ENCODE peak calls at places on chromosome 17, in seven cellular contexts. G is CD8-positive, alpha-beta memory T cell; J is thoracic aorta; B is cardiac muscle cell; D is endodermal cell; H is left ventricle myocardium inferior; R is CD4-positive, CD25-positive, alpha-beta regulatory T cell. S is an unnamed sample. For H3K27me3 and H3K9me3, the result is how much of the 10 kb centered on the place peaks cover.

GRCh38 chr17:8894673-8895578 is 27.5 kb upstream of the PIK3R6 start:
- DNase-seq in G (no peak), J (no peak), B (peak), D (peak), H (peak), R (peak), S (peak)

GRCh38 chr17:49201481-49201927 is 8.9 kb downstream of the GNGT2 start:
- DNase-seq in G (no peak), J (no peak), B (no peak), D (peak), H (no peak), R (no peak), S (no peak)

GRCh38 chr17:55577687-55578086 is 66.4 kb upstream of the SMIM36 start:
- DNase-seq in G (no peak), J (no peak), B (no peak), D (no peak), H (peak), R (peak), S (peak)

GRCh38 chr17:39812466-39812865 is 51.6 kb downstream of the IKZF3 start:
- DNase-seq in G (no peak), J (no peak), B (no peak), D (no peak), H (no peak), R (no peak), S (no peak)

GRCh38 chr17:34820922-34821321 is 140.3 kb downstream of the CCT6B start:
- DNase-seq in G (no peak), J (no peak), B (no peak), D (peak), H (no peak), R (no peak), S (no peak)

GRCh38 chr17:55420776-55421178 is 858 bp downstream of the MMD start:
- DNase-seq in G (peak), J (no peak), B (peak), D (peak), H (peak), R (peak), S (no peak)

GRCh38 chr17:36509272-36509985 is 22.9 kb downstream of the ZNHIT3 start:
- DNase-seq in G (no peak), J (no peak), B (no peak), D (no peak), H (no peak), R (no peak), S (no peak)

GRCh38 chr17:72534776-72535175 is 414.0 kb downstream of the SOX9 start:
- DNase-seq in G (no peak), J (no peak), B (no peak), D (no peak), H (no peak), R (no peak), S (no peak)

GRCh38 chr17:4969551-4970231 is 2.1 kb upstream of the SPAG7 start:
- DNase-seq in G (no peak), J (no peak), B (peak), D (peak), H (no peak), R (no peak), S (no peak)

DNA sequence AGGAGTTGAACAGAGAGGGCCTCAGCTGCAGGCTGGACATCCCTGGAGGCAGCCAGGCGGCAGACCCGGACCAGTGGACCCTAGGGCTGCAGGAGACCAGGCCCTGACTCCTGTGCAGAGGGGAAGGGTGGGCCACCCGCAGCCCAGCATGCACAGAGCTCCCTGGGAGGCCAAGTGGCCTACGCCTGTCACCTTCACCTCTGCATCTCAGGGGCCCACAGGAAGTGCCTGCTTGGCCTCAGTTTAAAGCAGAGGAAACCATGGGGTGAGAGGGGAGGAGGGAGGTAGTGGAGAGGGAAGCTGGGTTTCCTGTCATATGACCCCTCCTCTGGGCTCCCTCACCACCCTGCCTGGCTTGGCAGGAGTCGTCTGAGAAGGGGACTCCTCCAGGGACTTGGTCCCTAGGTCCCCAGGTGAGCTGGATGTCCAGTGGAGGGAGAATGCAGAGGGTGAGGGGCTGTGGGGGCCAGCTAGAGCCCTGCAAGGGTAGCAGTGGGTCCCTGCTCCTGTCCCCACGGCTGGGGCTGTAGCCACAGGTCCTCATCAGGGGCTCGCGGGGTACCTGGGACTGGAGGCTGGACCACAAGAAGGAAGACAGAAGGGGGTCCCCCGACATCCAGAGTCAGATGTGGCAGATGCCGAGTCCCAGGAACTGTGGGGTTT is at the start of gene TMC8:
- DNase-seq in G (peak), J (no peak), B (no peak), D (peak), H (no peak), R (peak), S (no peak)
- H3K27me3 ChIP-seq in G (under half), J (under half), B (under half), D (under half), H (under half), R (under half), S (under half)

DNA sequence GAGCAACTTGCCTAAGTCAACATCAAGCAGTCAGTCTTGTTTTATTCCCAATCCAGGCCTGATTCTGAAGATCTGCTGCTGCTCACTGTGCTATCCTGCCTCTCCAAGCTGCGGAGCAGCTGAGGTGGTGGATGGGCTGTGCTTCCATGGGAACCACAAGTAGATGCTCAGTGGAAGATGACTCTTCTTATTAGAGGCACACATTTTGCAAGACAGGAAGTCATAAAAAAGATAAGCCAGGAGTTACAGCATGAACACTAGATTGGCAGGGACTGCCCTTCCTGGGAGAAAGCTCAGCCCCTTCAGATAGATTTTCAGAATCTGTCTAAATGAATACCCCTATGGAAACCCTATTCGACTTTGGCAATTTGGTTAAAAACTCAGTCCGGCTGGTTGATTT is 143.1 kb downstream of the SHISA6 start:
- DNase-seq in G (no peak), J (no peak), B (no peak), D (no peak), H (no peak), R (no peak), S (no peak)
- H3K9me3 ChIP-seq in G (under half), J (under half), B (under half), D (under half), H (under half), R (under half), S (under half)

GRCh38 chr17:7043544-7044268 is at the start of gene SLC16A11:
- DNase-seq in G (no peak), J (no peak), B (no peak), D (peak), H (peak), R (no peak), S (no peak)

GRCh38 chr17:7045492-7046126 is 1.7 kb upstream of the SLC16A11 start:
- DNase-seq in G (no peak), J (no peak), B (peak), D (peak), H (no peak), R (peak), S (peak)

GRCh38 chr17:7048968-7049367 is 5.1 kb upstream of the SLC16A11 start:
- DNase-seq in G (no peak), J (no peak), B (no peak), D (no peak), H (no peak), R (no peak), S (peak)

GRCh38 chr17:7046127-7046724 is 2.3 kb upstream of the SLC16A11 start:
- DNase-seq in G (peak), J (no peak), B (peak), D (peak), H (no peak), R (peak), S (peak)

GRCh38 chr17:7047566-7047965 is 3.7 kb upstream of the SLC16A11 start:
- DNase-seq in G (no peak), J (no peak), B (no peak), D (no peak), H (no peak), R (no peak), S (no peak)
- H3K27me3 ChIP-seq in G (under half), J (under half), B (under half), D (under half), H (half or more), R (under half), S (under half)

DNA sequence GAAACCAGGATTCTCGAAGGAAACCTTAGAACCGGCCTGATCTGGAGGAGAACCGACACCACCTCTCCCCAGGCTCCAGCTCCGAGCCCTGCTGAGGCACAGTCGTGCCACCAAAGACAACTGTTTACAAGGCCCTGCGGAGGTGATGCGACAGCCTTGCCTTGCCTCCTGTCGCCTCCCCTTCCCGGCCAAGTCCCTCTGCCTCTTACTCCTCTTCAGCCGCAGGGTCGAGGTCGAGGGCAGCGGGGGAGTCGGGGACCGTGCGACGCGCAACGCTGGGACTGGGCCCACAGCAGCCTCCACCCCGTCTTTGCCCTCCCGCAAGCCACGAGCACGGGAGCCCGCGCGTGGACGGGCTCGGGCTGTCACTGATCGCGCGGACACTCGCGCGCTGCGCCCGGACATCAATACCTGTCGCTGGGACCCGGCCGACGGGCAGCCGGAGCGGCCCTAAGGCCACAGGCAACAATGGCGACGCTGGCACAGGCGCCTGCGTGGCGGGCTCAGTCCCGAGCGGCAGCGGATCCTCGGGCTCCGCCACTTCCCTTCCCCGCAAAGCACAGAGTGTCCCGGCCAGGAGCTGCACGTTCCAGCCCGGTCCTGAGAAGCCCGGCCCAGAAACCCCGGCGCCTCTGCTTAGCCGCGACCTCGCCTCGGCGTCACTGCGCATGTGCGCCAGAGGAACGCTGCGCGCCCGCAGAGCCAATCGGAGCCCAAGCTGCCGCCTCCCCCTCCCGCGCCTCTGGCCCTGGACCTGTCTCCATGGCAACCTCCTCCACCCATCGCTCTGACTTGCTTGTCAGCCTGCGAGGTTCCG is at the start of gene ZNF287:
- DNase-seq in G (peak), J (peak), B (peak), D (peak), H (peak), R (peak), S (peak)
- H3K9me3 ChIP-seq in G (under half), J (under half), B (under half), D (under half), H (under half), R (under half), S (under half)

DNA sequence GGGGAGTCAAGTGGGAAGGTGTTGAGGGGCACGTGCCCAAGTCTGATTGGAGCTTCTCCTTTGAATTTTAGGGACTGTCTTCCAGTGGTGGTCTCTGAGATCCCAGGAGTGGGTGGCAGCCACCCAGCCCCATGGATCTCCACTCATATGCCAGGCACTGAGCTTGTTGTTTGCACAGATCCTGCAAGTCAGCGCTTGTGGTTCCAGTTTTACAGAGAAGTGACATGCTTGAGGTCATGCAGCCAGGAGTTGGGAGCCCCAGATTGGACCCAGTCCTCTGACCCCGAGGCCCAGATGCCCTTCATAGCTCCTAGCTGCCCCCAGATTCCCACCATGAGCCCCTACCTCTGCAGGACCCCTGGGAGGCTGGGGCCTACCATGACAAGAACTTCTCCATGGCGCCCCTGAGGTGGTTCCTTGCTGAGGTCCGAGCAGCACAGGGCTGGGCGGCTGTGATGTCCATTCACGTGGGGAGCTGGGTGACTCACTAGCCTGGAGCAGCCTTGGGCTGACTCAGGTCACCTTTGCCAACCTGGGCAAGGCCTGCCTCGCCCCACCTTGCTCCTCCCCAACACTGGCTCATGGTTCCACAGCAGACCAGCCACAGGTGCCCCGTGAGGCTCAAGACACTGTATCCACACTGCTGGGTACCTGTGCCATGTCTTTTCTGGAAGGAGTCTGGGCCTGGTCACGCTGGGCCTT is 47.4 kb downstream of the RAI1 start:
- DNase-seq in G (no peak), J (no peak), B (no peak), D (no peak), H (no peak), R (no peak), S (no peak)
- H3K27me3 ChIP-seq in G (under half), J (under half), B (under half), D (under half), H (under half), R (under half), S (under half)

S was measured in HAP-1.